ENCODE peak calls at places on chromosome 4, in ten cellular contexts. H is hippocampal formation, F is right atrium auricular region, D is uterus, V is T-cell, S is transverse colon, B is ureter, R is M059J, N is frontal cortex, Y is aorta. K is an unnamed sample.

GRCh38 chr4:7779194-7779768 is 160.4 kb downstream of the AFAP1 start:
- DNase-seq in H (no peak), F (no peak), D (peak; percentile 59), V (no peak), S (no peak), B (no peak), R (no peak), N (no peak), Y (peak; percentile 42), K (no peak)

GRCh38 chr4:32172086-32172485 is 1451.9 kb downstream of the PCDH7 start:
- DNase-seq in H (no peak), F (no peak), D (no peak), V (no peak), S (no peak), B (no peak), R (peak; percentile 32), N (no peak), Y (no peak), K (no peak)

GRCh38 chr4:121675715-121676114 is 21.1 kb downstream of the ANXA5 start:
- DNase-seq in H (no peak), F (no peak), D (no peak), V (no peak), S (no peak), B (no peak), R (no peak), N (no peak), Y (no peak), K (no peak)

GRCh38 chr4:147174561-147174960 is 228.9 kb upstream of the TTC29 start:
- DNase-seq in H (no peak), F (no peak), D (no peak), V (no peak), S (no peak), B (no peak), R (no peak), N (no peak), Y (no peak), K (no peak)

GRCh38 chr4:125254111-125254510 is 60.6 kb upstream of the FAT4 start:
- DNase-seq in H (no peak), F (no peak), D (no peak), V (no peak), S (no peak), B (no peak), R (peak; percentile 1), N (no peak), Y (no peak), K (no peak)

GRCh38 chr4:113209652-113210320 is 160.3 kb downstream of the ANK2 start:
- DNase-seq in H (no peak), F (no peak), D (no peak), V (no peak), S (no peak), B (no peak), R (no peak), N (no peak), Y (no peak), K (peak; percentile 2)

GRCh38 chr4:48162162-48162561 is 28.1 kb upstream of the TXK start:
- DNase-seq in H (no peak), F (no peak), D (no peak), V (no peak), S (no peak), B (no peak), R (peak; percentile 49), N (no peak), Y (no peak), K (no peak)

GRCh38 chr4:16213107-16213506 is 13.2 kb downstream of the TAPT1 start:
- DNase-seq in H (no peak), F (no peak), D (no peak), V (no peak), S (no peak), B (no peak), R (peak; percentile 27), N (no peak), Y (no peak), K (no peak)

GRCh38 chr4:6935961-6936360 is 26.3 kb downstream of the TBC1D14 start:
- DNase-seq in H (no peak), F (no peak), D (no peak), V (no peak), S (no peak), B (no peak), R (no peak), N (no peak), Y (no peak), K (no peak)

GRCh38 chr4:41620594-41621256 is 82.8 kb downstream of the LIMCH1 start:
- DNase-seq in H (no peak), F (no peak), D (no peak), V (no peak), S (no peak), B (no peak), R (no peak), N (no peak), Y (peak; percentile 78), K (no peak)

GRCh38 chr4:165464813-165465381 is 86.1 kb downstream of the CPE start:
- DNase-seq in H (peak; percentile 86), F (no peak), D (no peak), V (no peak), S (no peak), B (no peak), R (peak; percentile 23), N (peak; percentile 44), Y (no peak), K (peak; percentile 6)

GRCh38 chr4:52555356-52555716 is 103.8 kb downstream of the USP46 start:
- DNase-seq in H (no peak), F (no peak), D (no peak), V (no peak), S (no peak), B (no peak), R (no peak), N (no peak), Y (no peak), K (no peak)

GRCh38 chr4:182881928-182882327 is 35.3 kb downstream of the DCTD start:
- DNase-seq in H (no peak), F (no peak), D (no peak), V (no peak), S (no peak), B (no peak), R (no peak), N (no peak), Y (no peak), K (no peak)

GRCh38 chr4:26958925-26959653 is 98.4 kb downstream of the STIM2 start:
- DNase-seq in H (no peak), F (no peak), D (no peak), V (no peak), S (no peak), B (no peak), R (no peak), N (no peak), Y (no peak), K (no peak)

GRCh38 chr4:6380746-6381411 is 91.5 kb downstream of the PPP2R2C start:
- DNase-seq in H (no peak), F (no peak), D (no peak), V (no peak), S (no peak), B (no peak), R (no peak), N (no peak), Y (peak; percentile 62), K (no peak)

GRCh38 chr4:113106076-113106475 is 56.6 kb downstream of the ANK2 start:
- DNase-seq in H (peak; percentile 73), F (no peak), D (no peak), V (no peak), S (no peak), B (no peak), R (peak; percentile 30), N (no peak), Y (no peak), K (peak; percentile 53)

GRCh38 chr4:86935833-86936721 is 1.3 kb downstream of the AFF1 start:
- DNase-seq in H (peak; percentile 24), F (peak; percentile 82), D (peak; percentile 87), V (peak; percentile 56), S (peak; percentile 87), B (peak; percentile 77), R (peak; percentile 83), N (peak; percentile 47), Y (peak; percentile 85), K (no peak)

GRCh38 chr4:5524900-5525299 is 183.5 kb downstream of the EVC2 start:
- DNase-seq in H (no peak), F (no peak), D (no peak), V (no peak), S (no peak), B (no peak), R (peak; percentile 89), N (no peak), Y (no peak), K (peak; percentile 29)

GRCh38 chr4:87051121-87051713 is 116.4 kb downstream of the AFF1 start:
- DNase-seq in H (no peak), F (no peak), D (no peak), V (no peak), S (no peak), B (no peak), R (peak; percentile 11), N (no peak), Y (no peak), K (no peak)

GRCh38 chr4:187547281-187547680 is 448.3 kb upstream of the ZFP42 start:
- DNase-seq in H (no peak), F (no peak), D (no peak), V (no peak), S (no peak), B (no peak), R (peak; percentile 10), N (no peak), Y (no peak), K (peak; percentile 3)

GRCh38 chr4:7073526-7074390 is 5.9 kb upstream of the GRPEL1 start:
- DNase-seq in H (no peak), F (no peak), D (no peak), V (no peak), S (no peak), B (no peak), R (peak; percentile 68), N (no peak), Y (no peak), K (peak; percentile 76)